ENCODE peak calls at places on chromosomes 4 and X, in four cellular contexts. P is GM12878, V is HepG2, F is H1. Z is an unnamed sample. For H3K4me1, the result is how much of the 10 kb centered on the place peaks cover.

GRCh38 chr4:16114546-16114945 is 30.7 kb upstream of the PROM1 start:
- DNase-seq in P (no peak), V (no peak), F (no peak), Z (no peak)

GRCh38 chr4:74098628-74098995 is 383 bp downstream of the CXCL2 start:
- DNase-seq in P (no peak), V (no peak), F (peak), Z (no peak)

GRCh38 chr4:88587285-88587684 is 5.0 kb upstream of the HERC3 start:
- DNase-seq in P (no peak), V (no peak), F (no peak), Z (no peak)

GRCh38 chr4:123102897-123103489 is 180.6 kb upstream of the NUDT6 start:
- DNase-seq in P (no peak), V (peak), F (no peak), Z (no peak)

GRCh38 chrX:14920196-14920595 is 47.0 kb downstream of the MOSPD2 start:
- DNase-seq in P (no peak), V (no peak), F (no peak), Z (no peak)

GRCh38 chr4:172997217-172997609 is 171.4 kb upstream of the GALNT7 start:
- DNase-seq in P (no peak), V (no peak), F (no peak), Z (no peak)

GRCh38 chr4:123579961-123580360 is 183.4 kb downstream of the SPRY1 start:
- DNase-seq in P (no peak), V (no peak), F (no peak), Z (no peak)

GRCh38 chrX:25130619-25131018 is 114.9 kb upstream of the ARX start:
- DNase-seq in P (no peak), V (no peak), F (no peak), Z (peak)

GRCh38 chrX:135737361-135738071 is 24.1 kb downstream of the CT45A1 start:
- DNase-seq in P (no peak), V (no peak), F (no peak), Z (no peak)

GRCh38 chr4:172362569-172362968 is 549.4 kb downstream of the GALNTL6 start:
- DNase-seq in P (no peak), V (no peak), F (no peak), Z (no peak)

GRCh38 chr4:80362578-80363181 is 27.1 kb downstream of the CFAP299 start:
- DNase-seq in P (no peak), V (peak), F (peak), Z (peak)

GRCh38 chr4:66911898-66912297 is 633.4 kb downstream of the CENPC start:
- DNase-seq in P (no peak), V (no peak), F (no peak), Z (no peak)

GRCh38 chr4:56082809-56083208 is 134.1 kb downstream of the CEP135 start:
- DNase-seq in P (no peak), V (no peak), F (no peak), Z (no peak)

GRCh38 chr4:133162941-133163340 is 13.8 kb downstream of the PCDH10 start:
- DNase-seq in P (no peak), V (no peak), F (no peak), Z (no peak)

GRCh38 chr4:61740950-61741638 is 541.0 kb downstream of the ADGRL3 start:
- DNase-seq in P (no peak), V (no peak), F (no peak), Z (no peak)

GRCh38 chrX:6968231-6968630 is 179.3 kb upstream of the STS start:
- DNase-seq in P (no peak), V (no peak), F (no peak), Z (peak)

GRCh38 chr4:93407493-93408275 is 420.9 kb upstream of the ATOH1 start:
- DNase-seq in P (no peak), V (no peak), F (no peak), Z (peak)

GRCh38 chr4:56737666-56738065 is 56.6 kb upstream of the HOPX start:
- DNase-seq in P (no peak), V (no peak), F (no peak), Z (no peak)

GRCh38 chrX:270848-271367 is 10.3 kb upstream of the PLCXD1 start:
- DNase-seq in P (no peak), V (no peak), F (no peak), Z (no peak)

GRCh38 chrX:10726647-10727046 is 106.3 kb upstream of the MID1 start:
- DNase-seq in P (no peak), V (no peak), F (no peak), Z (no peak)

GRCh38 chrX:149473966-149474365 is 31.1 kb downstream of the IDS start:
- DNase-seq in P (no peak), V (no peak), F (no peak), Z (no peak)

GRCh38 chr4:158239196-158239595 is 28.9 kb downstream of the TMEM144 start:
- DNase-seq in P (no peak), V (no peak), F (no peak), Z (no peak)

GRCh38 chr4:153141238-153141637 is 63.0 kb upstream of the TRIM2 start:
- DNase-seq in P (no peak), V (no peak), F (no peak), Z (no peak)

GRCh38 chr4:8915201-8916200 is 43.9 kb upstream of the HMX1 start:
- DNase-seq in P (no peak), V (no peak), F (peak), Z (no peak)

GRCh38 chrX:125210146-125210545 is 109.5 kb upstream of the TEX13C start:
- DNase-seq in P (no peak), V (no peak), F (no peak), Z (no peak)

GRCh38 chr4:102517753-102518152 is 16.6 kb downstream of the NFKB1 start:
- DNase-seq in P (no peak), V (no peak), F (no peak), Z (no peak)

GRCh38 chrX:134570509-134570846 is 87.8 kb downstream of the PLAC1 start:
- DNase-seq in P (no peak), V (no peak), F (no peak), Z (no peak)

GRCh38 chr4:6811165-6811564 is 28.6 kb downstream of the KIAA0232 start:
- DNase-seq in P (no peak), V (no peak), F (no peak), Z (no peak)

GRCh38 chrX:8820910-8821527 is 19.8 kb upstream of the FAM9A start:
- DNase-seq in P (no peak), V (no peak), F (peak), Z (peak)

GRCh38 chrX:9788908-9789307 is 2.7 kb downstream of the SHROOM2 start:
- DNase-seq in P (no peak), V (peak), F (no peak), Z (no peak)

GRCh38 chrX:33252306-33252825 is 41.0 kb upstream of the DMD start:
- DNase-seq in P (no peak), V (no peak), F (no peak), Z (peak)

GRCh38 chr4:110442309-110442708 is 33.6 kb upstream of the ENPEP start:
- DNase-seq in P (no peak), V (no peak), F (no peak), Z (no peak)

GRCh38 chr4:3073158-3074077 is 920 bp downstream of the HTT-AS start:
- DNase-seq in P (no peak), V (peak), F (no peak), Z (no peak)

GRCh38 chrX:125627676-125628075 is 308.0 kb downstream of the TEX13C start:
- DNase-seq in P (no peak), V (no peak), F (no peak), Z (no peak)

GRCh38 chr4:135601351-135601750 is 1399.8 kb upstream of the PABPC4L start:
- DNase-seq in P (no peak), V (no peak), F (no peak), Z (no peak)

GRCh38 chr4:8771258-8771590 is 100.4 kb downstream of the HMX1 start:
- DNase-seq in P (no peak), V (no peak), F (no peak), Z (no peak)

GRCh38 chrX:121853762-121854613 is 806.6 kb downstream of the GLUD2 start:
- DNase-seq in P (no peak), V (no peak), F (no peak), Z (no peak)

GRCh38 chr4:28225005-28225404 is 1364.4 kb downstream of the STIM2 start:
- DNase-seq in P (no peak), V (no peak), F (no peak), Z (peak)

GRCh38 chr4:88158360-88159136 is at the start of gene ABCG2:
- DNase-seq in P (no peak), V (peak), F (peak), Z (peak)

GRCh38 chrX:152086141-152086540 is 52.2 kb downstream of the MAGEA10 start:
- DNase-seq in P (no peak), V (no peak), F (no peak), Z (no peak)

DNA sequence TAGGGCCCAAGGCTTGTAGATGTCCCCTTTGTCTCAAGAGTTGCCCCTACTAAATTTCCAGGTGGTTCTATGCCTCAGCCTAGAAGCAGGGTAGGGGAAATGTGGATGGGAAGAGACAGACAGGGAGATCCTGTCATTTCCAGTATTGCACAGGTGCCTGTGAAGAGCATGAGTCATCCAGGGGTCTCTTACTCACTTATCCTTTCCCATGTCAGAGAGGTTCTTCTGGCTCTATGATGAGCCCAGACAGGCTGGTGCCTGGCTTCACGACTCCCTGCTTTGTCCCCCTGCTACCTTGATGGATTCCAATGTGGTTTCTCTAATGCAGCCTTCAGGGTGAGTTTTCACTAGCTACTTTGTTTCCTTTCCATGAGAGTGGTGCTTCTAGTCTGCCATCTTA is 35.2 kb upstream of the DDX60 start:
- DNase-seq in P (no peak), V (no peak), F (no peak), Z (no peak)
- TF ChIP-seq SUZ12 in P (no peak), V (no peak), F (no peak), Z (no peak)

GRCh38 chr4:1711906-1712215 is 258 bp downstream of the SLBP start:
- DNase-seq in P (no peak), V (no peak), F (no peak), Z (no peak)

GRCh38 chr4:1714303-1715001 is 2.3 kb upstream of the SLBP start:
- DNase-seq in P (no peak), V (no peak), F (no peak), Z (no peak)

GRCh38 chr4:1711055-1711905 is 839 bp downstream of the SLBP start:
- DNase-seq in P (no peak), V (no peak), F (no peak), Z (no peak)

GRCh38 chr4:1712216-1713002 is at the start of gene SLBP:
- DNase-seq in P (peak), V (peak), F (peak), Z (peak)

DNA sequence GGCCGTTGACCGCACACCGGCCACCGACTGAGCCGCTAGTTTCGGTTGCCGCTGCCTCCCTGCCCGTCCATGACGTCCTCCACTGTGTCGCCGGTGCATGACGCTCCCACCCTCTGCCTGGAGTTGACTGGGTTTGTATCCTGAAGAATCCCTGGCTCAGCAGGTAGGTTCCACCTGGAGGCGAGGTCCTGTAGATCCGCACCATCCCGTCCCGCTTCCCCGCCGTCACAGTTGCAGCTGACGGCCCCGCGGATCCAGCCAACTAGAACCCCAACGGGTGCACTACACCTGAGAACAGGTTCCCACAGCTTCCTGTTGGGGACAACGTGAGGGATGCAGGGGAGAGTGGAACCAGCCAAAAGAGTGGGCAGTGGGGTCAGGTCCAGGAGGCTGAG is 881 bp upstream of the SLBP start:
- DNase-seq in P (no peak), V (no peak), F (no peak), Z (no peak)
- H3K4me1 ChIP-seq in P (under half), V (half or more), F (under half), Z (under half)

GRCh38 chrX:53077207-53078197 is 4.7 kb upstream of the TSPYL2 start:
- DNase-seq in P (no peak), V (no peak), F (no peak), Z (no peak)
- TF ChIP-seq ZNF274 in P (no peak), V (no peak), F (no peak), Z (no peak)

GRCh38 chrX:16312761-16313623 is 145.7 kb downstream of the MAGEB17 start:
- DNase-seq in P (no peak), V (no peak), F (no peak), Z (peak)
- TF ChIP-seq SUZ12 in P (no peak), V (no peak), F (no peak), Z (no peak)

GRCh38 chr4:76235915-76236314 is 15.6 kb upstream of the FAM47E start:
- DNase-seq in P (no peak), V (no peak), F (no peak), Z (no peak)
- H3K4me1 ChIP-seq in P (under half), V (under half), F (under half), Z (under half)